ENCODE peak calls at places on chromosomes 13 and 19, in five cellular contexts. Y is GM23338, V is heart right ventricle, E is GM12891, P is WTC11. L is an unnamed sample.

GRCh38 chr13:40597735-40598365 is 68.6 kb downstream of the FOXO1 start:
- DNase-seq in V (no peak), P (peak), Y (peak), E (no peak), L (no peak)

GRCh38 chr13:106507560-106508274 is 27.7 kb downstream of the EFNB2 start:
- DNase-seq in V (no peak), Y (peak), P (no peak), E (no peak), L (no peak)

GRCh38 chr13:113551081-113552000 is 33.2 kb upstream of the TFDP1 start:
- DNase-seq in Y (no peak), E (no peak), P (no peak), V (no peak), L (no peak)

GRCh38 chr13:47484564-47484963 is 516.5 kb downstream of the SUCLA2 start:
- DNase-seq in P (no peak), Y (no peak), V (no peak), E (no peak), L (no peak)

GRCh38 chr13:112032186-112032835 is 34.6 kb upstream of the SOX1 start:
- DNase-seq in P (no peak), V (no peak), Y (no peak), E (no peak), L (no peak)

GRCh38 chr13:28611021-28611420 is 47.9 kb upstream of the POMP start:
- DNase-seq in Y (no peak), V (no peak), E (no peak), P (no peak), L (no peak)

GRCh38 chr13:34086281-34086680 is 268.3 kb downstream of the RFC3 start:
- DNase-seq in V (no peak), E (peak), P (no peak), Y (no peak), L (no peak)

GRCh38 chr19:56350416-56351045 is 35.9 kb upstream of the ZSCAN5A start:
- DNase-seq in V (peak), E (no peak), Y (peak), P (peak), L (no peak)

GRCh38 chr19:6041071-6041470 is 63.1 kb upstream of the RANBP3 start:
- DNase-seq in V (no peak), P (no peak), E (no peak), Y (no peak), L (no peak)

GRCh38 chr19:32928806-32929205 is 43.0 kb downstream of the CEP89 start:
- DNase-seq in P (no peak), V (no peak), E (no peak), Y (no peak), L (no peak)

GRCh38 chr19:3262362-3262761 is 37.9 kb downstream of the CELF5 start:
- DNase-seq in P (no peak), E (no peak), V (no peak), Y (no peak), L (no peak)

GRCh38 chr13:51844862-51845573 is at the start of gene TMEM272:
- DNase-seq in V (peak), Y (peak), E (peak), P (peak), L (peak)